ENCODE peak calls at places on chromosome 4, in eight cellular contexts. M is effector CD4-positive, alpha-beta T cell; W is substantia nigra; U is activated naive CD4-positive, alpha-beta T cell treated with anti-CD3 and anti-CD28 coated beads, Interleukin-2, amount 50 U/mL, for 16 hours; S is kidney epithelial cell; L is AG04450; Y is retina; K is left cardiac atrium. O is an unnamed sample.

GRCh38 chr4:145732001-145732400 is 52.1 kb downstream of the C4orf51 start:
- DNase-seq in M (no peak), W (no peak), U (no peak), S (no peak), L (no peak), Y (no peak), K (no peak), O (no peak)

GRCh38 chr4:153785830-153786721 is 2.8 kb downstream of the SFRP2 start:
- DNase-seq in M (no peak), W (no peak), U (no peak), S (no peak), L (no peak), Y (peak), K (no peak), O (peak)

GRCh38 chr4:176102414-176102813 is 36.8 kb downstream of the WDR17 start:
- DNase-seq in M (no peak), W (no peak), U (no peak), S (no peak), L (no peak), Y (no peak), K (no peak), O (no peak)

GRCh38 chr4:6245246-6246169 is 24.1 kb upstream of the WFS1 start:
- DNase-seq in M (no peak), W (peak), U (no peak), S (no peak), L (no peak), Y (peak), K (no peak), O (no peak)

GRCh38 chr4:76546282-76547166 is 111.5 kb downstream of the SHROOM3 start:
- DNase-seq in M (no peak), W (no peak), U (no peak), S (peak), L (peak), Y (peak), K (peak), O (peak)

GRCh38 chr4:40662962-40663604 is 33.4 kb upstream of the RBM47 start:
- DNase-seq in M (no peak), W (no peak), U (peak), S (peak), L (peak), Y (peak), K (no peak), O (peak)

GRCh38 chr4:6011271-6011671 is 7.0 kb downstream of the C4orf50 start:
- DNase-seq in M (no peak), W (no peak), U (no peak), S (no peak), L (no peak), Y (no peak), K (no peak), O (no peak)

GRCh38 chr4:165738571-165738970 is 134.5 kb upstream of the TLL1 start:
- DNase-seq in M (no peak), W (no peak), U (no peak), S (no peak), L (no peak), Y (no peak), K (no peak), O (no peak)

GRCh38 chr4:31045724-31046318 is 325.7 kb downstream of the PCDH7 start:
- DNase-seq in M (no peak), W (no peak), U (no peak), S (no peak), L (no peak), Y (no peak), K (no peak), O (peak)

GRCh38 chr4:145541266-145541770 is 59.7 kb downstream of the SMAD1 start:
- DNase-seq in M (no peak), W (no peak), U (no peak), S (no peak), L (no peak), Y (no peak), K (no peak), O (no peak)

GRCh38 chr4:147418206-147418605 is 62.7 kb upstream of the EDNRA start:
- DNase-seq in M (no peak), W (no peak), U (no peak), S (no peak), L (no peak), Y (no peak), K (no peak), O (no peak)

GRCh38 chr4:21195682-21196081 is 495.4 kb downstream of the PACRGL start:
- DNase-seq in M (no peak), W (no peak), U (no peak), S (no peak), L (no peak), Y (no peak), K (no peak), O (no peak)

GRCh38 chr4:85591361-85592098 is 116.6 kb downstream of the ARHGAP24 start:
- DNase-seq in M (no peak), W (no peak), U (no peak), S (peak), L (no peak), Y (no peak), K (no peak), O (no peak)

GRCh38 chr4:25771672-25772071 is 91.1 kb downstream of the SEL1L3 start:
- DNase-seq in M (no peak), W (no peak), U (no peak), S (no peak), L (no peak), Y (no peak), K (no peak), O (no peak)

GRCh38 chr4:172688536-172688935 is 480.1 kb upstream of the GALNT7 start:
- DNase-seq in M (no peak), W (no peak), U (no peak), S (no peak), L (no peak), Y (peak), K (no peak), O (no peak)

GRCh38 chr4:165058676-165059075 is 5.0 kb downstream of the TRIM75 start:
- DNase-seq in M (no peak), W (no peak), U (no peak), S (no peak), L (no peak), Y (no peak), K (no peak), O (no peak)

GRCh38 chr4:80336582-80336981 is 1.1 kb downstream of the CFAP299 start:
- DNase-seq in M (no peak), W (no peak), U (no peak), S (peak), L (no peak), Y (peak), K (no peak), O (peak)

GRCh38 chr4:113776016-113776415 is 14.5 kb upstream of the CAMK2D start:
- DNase-seq in M (no peak), W (no peak), U (no peak), S (no peak), L (no peak), Y (no peak), K (no peak), O (no peak)

GRCh38 chr4:98864560-98864959 is 64.4 kb downstream of the EIF4E start:
- DNase-seq in M (no peak), W (no peak), U (no peak), S (no peak), L (no peak), Y (no peak), K (no peak), O (no peak)

GRCh38 chr4:187006189-187006618 is 282.5 kb upstream of the FAT1 start:
- DNase-seq in M (no peak), W (no peak), U (no peak), S (no peak), L (peak), Y (no peak), K (no peak), O (no peak)

GRCh38 chr4:110165382-110166285 is 32.8 kb downstream of the ELOVL6 start:
- DNase-seq in M (peak), W (no peak), U (peak), S (no peak), L (no peak), Y (no peak), K (no peak), O (peak)

GRCh38 chr4:153816542-153816941 is 27.7 kb upstream of the SFRP2 start:
- DNase-seq in M (no peak), W (no peak), U (no peak), S (no peak), L (no peak), Y (no peak), K (no peak), O (no peak)

GRCh38 chr4:60724623-60725022 is 475.5 kb upstream of the ADGRL3 start:
- DNase-seq in M (no peak), W (no peak), U (no peak), S (peak), L (peak), Y (no peak), K (no peak), O (no peak)

O was measured in lung microvascular endothelial cell.